ENCODE peak calls at places on chromosome 20, in ten cellular contexts. H, T, Q, R, L, J, B, D, N and Z are unnamed samples. For H3K27me3, the result is how much of the 10 kb centered on the place peaks cover.

GRCh38 chr20:46364670-46365482 is 41.5 kb downstream of the ELMO2 start:
- DNase-seq in R (no peak), J (no peak), B (no peak), T (no peak), N (no peak), D (no peak), H (no peak), L (no peak), Q (no peak), Z (no peak)

GRCh38 chr20:45987108-45987780 is 15.2 kb upstream of the ZNF335 start:
- DNase-seq in R (peak), N (peak), D (peak), T (peak), J (peak), L (peak), B (peak), H (peak), Q (peak), Z (peak)

GRCh38 chr20:4472906-4473305 is 248.8 kb upstream of the PRND start:
- DNase-seq in T (no peak), H (no peak), Q (no peak), N (no peak), L (no peak), B (no peak), D (no peak), R (no peak), J (peak), Z (no peak)

GRCh38 chr20:31667315-31668285 is 29.9 kb downstream of the COX4I2 start:
- DNase-seq in R (no peak), L (peak), T (no peak), H (no peak), N (no peak), J (no peak), B (no peak), Q (no peak), D (no peak), Z (no peak)

GRCh38 chr20:31430568-31431095 is 9.8 kb upstream of the DEFB123 start:
- DNase-seq in B (no peak), N (no peak), D (no peak), H (no peak), R (no peak), Q (no peak), J (no peak), T (no peak), L (no peak), Z (no peak)

GRCh38 chr20:20213722-20214121 is 154.2 kb upstream of the INSM1 start:
- DNase-seq in N (no peak), H (no peak), Q (no peak), R (no peak), J (no peak), T (no peak), B (no peak), L (no peak), D (no peak), Z (no peak)

GRCh38 chr20:58135441-58136170 is 92.8 kb downstream of the ANKRD60 start:
- DNase-seq in D (no peak), Q (no peak), J (no peak), B (no peak), T (peak), R (peak), N (no peak), H (peak), L (no peak), Z (no peak)

GRCh38 chr20:18504479-18505060 is 3.2 kb upstream of the SEC23B start:
- DNase-seq in H (peak), Q (no peak), R (no peak), L (no peak), N (no peak), D (no peak), J (peak), T (no peak), B (peak), Z (no peak)

GRCh38 chr20:17917832-17918618 is 50.6 kb downstream of the SNX5 start:
- DNase-seq in Q (no peak), R (no peak), D (no peak), L (no peak), J (no peak), N (no peak), H (no peak), T (no peak), B (no peak), Z (no peak)

GRCh38 chr20:61813791-61814190 is 251.9 kb downstream of the TAF4 start:
- DNase-seq in T (no peak), J (no peak), L (no peak), D (no peak), R (no peak), Q (no peak), H (no peak), B (no peak), N (no peak), Z (no peak)

GRCh38 chr20:19048898-19049889 is 163.2 kb upstream of the SLC24A3 start:
- DNase-seq in T (no peak), B (peak), L (no peak), N (no peak), D (no peak), H (no peak), R (no peak), J (no peak), Q (no peak), Z (no peak)

GRCh38 chr20:12729326-12729725 is 279.4 kb upstream of the SPTLC3 start:
- DNase-seq in R (peak), N (no peak), Q (no peak), H (no peak), D (no peak), T (no peak), J (no peak), B (no peak), L (no peak), Z (no peak)

GRCh38 chr20:5535211-5535756 is 214.9 kb upstream of the SHLD1 start:
- DNase-seq in H (no peak), T (no peak), J (peak), R (peak), N (no peak), B (no peak), Q (peak), L (peak), D (peak), Z (no peak)

GRCh38 chr20:3068075-3068474 is 3.3 kb upstream of the OXT start:
- DNase-seq in B (no peak), L (no peak), J (no peak), H (no peak), N (no peak), D (no peak), Q (no peak), R (no peak), T (no peak), Z (no peak)

GRCh38 chr20:20480689-20481088 is 112.8 kb downstream of the INSM1 start:
- DNase-seq in N (no peak), Q (peak), D (peak), R (peak), J (peak), H (no peak), T (no peak), L (peak), B (no peak), Z (no peak)

GRCh38 chr20:57089701-57090144 is 176.7 kb downstream of the BMP7 start:
- DNase-seq in L (peak), B (peak), D (peak), J (peak), R (peak), T (peak), H (peak), Q (peak), N (peak), Z (peak)

GRCh38 chr20:5657190-5657872 is 92.9 kb upstream of the SHLD1 start:
- DNase-seq in N (no peak), H (no peak), L (peak), D (peak), R (peak), B (peak), Q (peak), J (peak), T (peak), Z (peak)

GRCh38 chr20:57211406-57211805 is 55.0 kb downstream of the BMP7 start:
- DNase-seq in L (no peak), D (no peak), H (no peak), J (no peak), T (no peak), B (no peak), Q (no peak), R (no peak), N (no peak), Z (no peak)

GRCh38 chr20:23889775-23890187 is 10.2 kb upstream of the CST5 start:
- DNase-seq in R (peak), N (peak), Q (peak), B (peak), T (peak), L (peak), D (peak), H (peak), J (peak), Z (peak)

GRCh38 chr20:46020515-46020914 is 8.5 kb upstream of the SLC12A5 start:
- DNase-seq in T (no peak), H (no peak), L (no peak), D (no peak), Q (no peak), J (no peak), R (no peak), N (no peak), B (no peak), Z (no peak)

GRCh38 chr20:32203556-32204484 is 3.7 kb downstream of the PLAGL2 start:
- DNase-seq in T (no peak), B (no peak), D (peak), Q (no peak), H (no peak), N (peak), L (no peak), R (peak), J (no peak), Z (no peak)

GRCh38 chr20:19626896-19627295 is 131.2 kb upstream of the RIN2 start:
- DNase-seq in J (no peak), N (no peak), L (no peak), H (no peak), R (no peak), B (no peak), D (no peak), Q (peak), T (no peak), Z (no peak)

GRCh38 chr20:17442588-17442987 is 88.6 kb downstream of the BFSP1 start:
- DNase-seq in L (no peak), H (peak), T (no peak), Q (no peak), D (no peak), N (no peak), R (no peak), B (no peak), J (no peak), Z (no peak)

GRCh38 chr20:52965380-52965779 is 6.8 kb upstream of the TSHZ2 start:
- DNase-seq in N (no peak), R (no peak), Q (no peak), B (no peak), T (no peak), J (no peak), D (no peak), H (no peak), L (no peak), Z (no peak)

GRCh38 chr20:33490023-33490933 is at the start of gene CBFA2T2:
- DNase-seq in D (no peak), R (peak), T (no peak), L (peak), H (no peak), B (peak), N (no peak), Q (peak), J (peak), Z (no peak)

GRCh38 chr20:11328839-11329238 is 588.9 kb upstream of the BTBD3 start:
- DNase-seq in J (no peak), Q (no peak), L (no peak), D (no peak), R (no peak), T (no peak), B (no peak), N (no peak), H (no peak), Z (no peak)
- H3K27me3 ChIP-seq in J (under half), Q (under half), L (under half), D (under half), R (under half), T (under half), B (under half), N (under half), H (under half), Z (under half)

GRCh38 chr20:51309128-51309527 is 233.4 kb downstream of the NFATC2 start:
- DNase-seq in N (no peak), T (no peak), Q (no peak), B (no peak), L (no peak), R (no peak), J (peak), D (no peak), H (no peak), Z (no peak)
- H3K27me3 ChIP-seq in N (under half), T (under half), Q (under half), B (under half), L (under half), R (under half), J (under half), D (under half), H (under half), Z (under half)

GRCh38 chr20:63163596-63164560 is 52.1 kb downstream of the YTHDF1 start:
- DNase-seq in D (no peak), J (no peak), Q (no peak), L (no peak), H (no peak), R (no peak), N (no peak), B (no peak), T (no peak), Z (no peak)
- H3K27me3 ChIP-seq in D (under half), J (under half), Q (under half), L (under half), H (under half), R (under half), N (half or more), B (under half), T (half or more), Z (under half)

GRCh38 chr20:36306557-36307411 is 645 bp downstream of the DLGAP4 start:
- DNase-seq in B (no peak), H (no peak), Q (no peak), L (no peak), T (no peak), D (no peak), N (peak), R (no peak), J (no peak), Z (peak)

GRCh38 chr20:36308986-36309385 is 2.8 kb downstream of the DLGAP4 start:
- DNase-seq in N (no peak), D (no peak), T (no peak), H (no peak), B (no peak), R (no peak), L (no peak), J (no peak), Q (no peak), Z (no peak)

GRCh38 chr20:36308318-36308710 is 2.2 kb downstream of the DLGAP4 start:
- DNase-seq in L (no peak), J (no peak), D (no peak), Q (no peak), T (no peak), R (no peak), H (no peak), B (no peak), N (no peak), Z (no peak)

GRCh38 chr20:36305602-36306556 is at the start of gene DLGAP4:
- DNase-seq in B (no peak), L (no peak), R (no peak), J (no peak), T (no peak), H (no peak), D (no peak), Q (no peak), N (peak), Z (peak)

GRCh38 chr20:36307412-36308317 is 1.5 kb downstream of the DLGAP4 start:
- DNase-seq in H (no peak), R (no peak), L (no peak), N (peak), J (no peak), B (no peak), Q (no peak), D (no peak), T (no peak), Z (peak)
- H3K27me3 ChIP-seq in H (under half), R (under half), L (under half), N (half or more), J (under half), B (under half), Q (half or more), D (half or more), T (half or more), Z (half or more)

DNA sequence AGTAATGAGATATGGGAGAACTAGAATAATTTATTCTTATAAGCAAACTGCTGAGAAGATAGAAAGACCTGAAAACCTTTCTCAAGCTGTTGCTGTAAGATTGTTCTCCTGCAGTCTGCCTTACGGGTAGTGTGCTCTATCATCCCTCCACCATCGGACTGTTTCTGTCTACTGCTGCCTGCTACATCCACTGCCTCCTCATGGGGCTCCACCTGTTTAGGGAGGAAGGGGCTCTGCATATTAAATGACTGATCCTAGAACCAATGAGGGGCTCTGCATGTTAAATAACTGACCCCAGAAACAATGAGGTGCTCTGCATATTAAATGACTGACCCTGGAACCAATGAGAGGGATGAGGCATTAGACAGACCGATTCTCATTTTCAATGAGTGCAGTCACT is 654.6 kb downstream of the KIF16B start:
- DNase-seq in N (no peak), T (no peak), J (no peak), R (no peak), B (no peak), D (no peak), Q (no peak), L (no peak), H (no peak), Z (no peak)
- H3K27me3 ChIP-seq in N (under half), T (under half), J (under half), R (under half), B (under half), D (under half), Q (under half), L (under half), H (under half), Z (under half)

DNA sequence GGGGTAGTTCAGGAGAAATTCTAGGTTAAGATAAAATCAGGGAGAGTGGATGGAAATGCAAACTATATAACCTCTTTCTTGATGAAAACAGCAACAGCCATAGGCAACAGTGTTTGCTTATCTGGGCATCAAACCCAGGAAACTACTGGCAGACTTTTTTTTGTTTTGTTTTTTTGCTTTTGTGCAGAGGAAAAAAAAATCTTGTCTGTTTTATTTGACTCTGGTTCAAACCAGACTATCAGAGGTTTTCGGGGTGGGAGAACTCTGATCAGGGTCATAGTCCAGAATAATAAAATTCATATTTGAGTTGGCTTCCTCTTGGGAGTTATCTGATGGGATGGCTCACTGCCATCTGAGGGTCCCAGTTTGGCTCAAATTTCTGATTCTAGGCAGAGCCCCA is 88.8 kb upstream of the ZNFX1 start:
- DNase-seq in D (no peak), J (no peak), H (no peak), T (no peak), L (no peak), B (no peak), Q (no peak), R (no peak), N (no peak), Z (peak)
- H3K27me3 ChIP-seq in D (under half), J (under half), H (under half), T (half or more), L (under half), B (under half), Q (under half), R (under half), N (under half), Z (under half)

DNA sequence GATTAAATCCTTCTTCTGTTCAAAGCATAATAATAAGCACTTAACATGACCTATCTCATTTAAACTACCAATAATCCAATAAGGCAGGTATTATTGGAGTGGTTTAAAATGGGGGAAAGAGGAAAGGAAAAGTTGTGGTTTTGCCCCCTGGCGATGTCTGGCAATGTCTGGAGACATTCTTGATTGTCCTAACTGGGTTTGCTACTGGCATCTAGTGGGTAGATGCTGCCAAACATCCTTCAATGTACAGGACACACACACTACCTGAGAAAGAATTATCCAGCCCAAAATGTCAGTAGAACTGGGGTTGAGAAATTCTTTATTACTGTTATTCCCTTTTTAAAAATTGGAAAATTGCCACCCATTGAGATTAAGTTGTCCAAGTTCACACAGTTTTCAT is 25.2 kb upstream of the SRSF6 start:
- DNase-seq in T (no peak), Q (no peak), N (no peak), L (no peak), J (no peak), B (no peak), R (no peak), D (no peak), H (no peak), Z (no peak)
- H3K27me3 ChIP-seq in T (half or more), Q (under half), N (under half), L (under half), J (under half), B (under half), R (under half), D (under half), H (under half), Z (under half)

DNA sequence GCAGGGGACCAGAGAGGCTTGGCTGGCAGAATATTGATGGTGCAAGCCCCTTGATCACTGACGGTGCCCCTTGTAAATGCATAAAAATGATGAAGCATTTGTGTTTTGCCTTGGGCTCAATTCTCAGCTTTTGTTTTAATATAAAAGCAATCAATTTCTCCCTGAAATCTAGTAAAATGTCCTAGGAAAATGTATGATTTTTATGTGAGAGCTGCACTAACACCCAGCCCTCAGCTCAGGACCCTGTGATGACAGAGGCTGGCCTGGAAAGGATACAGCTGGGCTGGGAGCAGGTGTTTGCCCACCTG is 84.7 kb upstream of the PHACTR3 start:
- DNase-seq in N (no peak), T (no peak), D (no peak), J (no peak), Q (no peak), L (no peak), R (no peak), H (no peak), B (no peak), Z (no peak)
- H3K27me3 ChIP-seq in N (half or more), T (under half), D (under half), J (under half), Q (under half), L (under half), R (under half), H (under half), B (under half), Z (under half)

GRCh38 chr20:38612921-38613320 is 11.3 kb downstream of the ARHGAP40 start:
- DNase-seq in B (no peak), N (no peak), H (no peak), R (no peak), T (no peak), L (no peak), J (no peak), D (no peak), Q (no peak), Z (no peak)
- H3K27me3 ChIP-seq in B (under half), N (under half), H (under half), R (under half), T (under half), L (under half), J (under half), D (under half), Q (under half), Z (under half)

GRCh38 chr20:840858-841567 is 7.5 kb downstream of the FAM110A start:
- DNase-seq in B (no peak), L (no peak), Q (no peak), D (peak), H (no peak), T (peak), J (no peak), N (peak), R (peak), Z (no peak)

GRCh38 chr20:843908-844307 is 10.4 kb downstream of the FAM110A start:
- DNase-seq in T (no peak), Q (no peak), R (peak), N (no peak), B (no peak), J (no peak), D (no peak), L (no peak), H (no peak), Z (peak)

GRCh38 chr20:840503-840857 is 7.0 kb downstream of the FAM110A start:
- DNase-seq in J (no peak), R (no peak), B (no peak), Q (no peak), D (no peak), H (no peak), L (no peak), N (no peak), T (no peak), Z (no peak)

GRCh38 chr20:841568-842546 is 8.3 kb downstream of the FAM110A start:
- DNase-seq in Q (no peak), R (peak), B (no peak), J (no peak), T (peak), L (no peak), N (peak), D (no peak), H (peak), Z (no peak)

DNA sequence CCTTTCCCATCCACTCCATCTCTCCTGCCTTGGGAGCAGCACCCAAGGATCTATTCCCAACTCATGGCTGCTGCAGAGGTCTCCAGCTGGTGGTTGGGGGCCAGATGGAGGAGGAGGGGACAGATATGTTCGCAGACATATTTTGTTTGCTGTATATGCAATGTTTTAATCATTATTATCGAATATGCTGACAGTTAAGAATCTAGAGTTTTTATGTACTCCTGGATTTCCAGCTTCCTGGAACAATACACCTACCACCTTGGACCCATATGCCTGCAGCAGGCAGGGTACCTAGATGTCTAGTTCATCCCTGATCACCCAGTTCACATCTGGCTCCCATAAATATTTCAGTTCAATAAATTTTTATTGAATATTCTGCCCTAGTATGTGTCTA is 9.0 kb downstream of the FAM110A start:
- DNase-seq in D (no peak), B (no peak), Q (no peak), N (no peak), T (no peak), J (no peak), R (no peak), H (no peak), L (no peak), Z (no peak)
- H3K27me3 ChIP-seq in D (under half), B (under half), Q (under half), N (under half), T (under half), J (under half), R (under half), H (under half), L (under half), Z (under half)